ENCODE peak calls at places on chromosomes 7 and 10, in seven cellular contexts. J is CD4-positive, CD25-positive, alpha-beta regulatory T cell; P is HepG2; S is astrocyte; T is hepatocyte; H is lower lobe of right lung; Q is OCI-LY7. C is an unnamed sample.

GRCh38 chr7:96218844-96219243 is 103.1 kb downstream of the SLC25A13 start:
- DNase-seq in J (no peak), P (no peak), S (no peak), T (no peak), H (no peak), Q (no peak), C (no peak)

GRCh38 chr7:67843615-67844014 is 847.0 kb downstream of the TYW1 start:
- DNase-seq in J (no peak), P (no peak), S (no peak), T (no peak), H (no peak), Q (no peak), C (no peak)

GRCh38 chr10:80599424-80599847 is 61.7 kb downstream of the SH2D4B start:
- DNase-seq in J (no peak), P (peak), S (no peak), T (peak), H (peak), Q (peak), C (peak)

GRCh38 chr10:47340613-47341170 is 7.5 kb upstream of the RBP3 start:
- DNase-seq in J (peak), P (peak), S (no peak), T (peak), H (no peak), Q (peak), C (peak)

GRCh38 chr7:151278949-151279348 is 30.5 kb upstream of the SMARCD3 start:
- DNase-seq in J (no peak), P (no peak), S (no peak), T (no peak), H (no peak), Q (no peak), C (no peak)

GRCh38 chr10:29266641-29267040 is 22.2 kb upstream of the LYZL1 start:
- DNase-seq in J (no peak), P (no peak), S (peak), T (no peak), H (no peak), Q (no peak), C (no peak)

GRCh38 chr7:79988642-79989041 is 146.0 kb upstream of the GNAI1 start:
- DNase-seq in J (no peak), P (no peak), S (peak), T (no peak), H (no peak), Q (no peak), C (no peak)

GRCh38 chr7:92836489-92837213 is at the start of gene CDK6:
- DNase-seq in J (peak), P (peak), S (peak), T (peak), H (peak), Q (peak), C (peak)

GRCh38 chr7:35012155-35012554 is 25.1 kb downstream of the DPY19L1 start:
- DNase-seq in J (no peak), P (no peak), S (no peak), T (no peak), H (no peak), Q (no peak), C (peak)

GRCh38 chr10:129141492-129141891 is 325.5 kb upstream of the MGMT start:
- DNase-seq in J (no peak), P (no peak), S (no peak), T (no peak), H (no peak), Q (no peak), C (no peak)

DNA sequence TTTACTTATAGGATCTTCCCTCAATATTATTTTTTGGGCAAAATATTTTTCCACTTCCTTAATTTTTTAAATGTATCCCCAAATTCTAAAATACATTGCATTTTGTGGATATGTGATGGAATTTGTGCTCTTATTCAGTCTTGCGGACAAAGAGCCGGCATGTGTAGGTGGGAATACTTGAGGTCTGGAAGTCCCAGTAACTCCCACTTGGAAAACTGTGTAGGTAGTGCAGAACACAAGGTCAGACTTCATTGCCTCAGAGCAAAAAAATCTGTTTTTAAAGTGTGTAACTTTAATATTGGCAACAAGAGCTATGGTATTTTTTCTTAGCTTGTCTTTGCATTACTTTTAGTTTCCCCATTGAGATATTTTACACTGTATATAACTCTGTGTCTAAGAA is 68.5 kb upstream of the SEMA3A start:
- DNase-seq in J (no peak), P (no peak), S (peak), T (no peak), H (no peak), Q (no peak), C (no peak)
- H3K27ac ChIP-seq in J (no peak), P (no peak), S (no peak), T (no peak), H (no peak), Q (no peak), C (no peak)

DNA sequence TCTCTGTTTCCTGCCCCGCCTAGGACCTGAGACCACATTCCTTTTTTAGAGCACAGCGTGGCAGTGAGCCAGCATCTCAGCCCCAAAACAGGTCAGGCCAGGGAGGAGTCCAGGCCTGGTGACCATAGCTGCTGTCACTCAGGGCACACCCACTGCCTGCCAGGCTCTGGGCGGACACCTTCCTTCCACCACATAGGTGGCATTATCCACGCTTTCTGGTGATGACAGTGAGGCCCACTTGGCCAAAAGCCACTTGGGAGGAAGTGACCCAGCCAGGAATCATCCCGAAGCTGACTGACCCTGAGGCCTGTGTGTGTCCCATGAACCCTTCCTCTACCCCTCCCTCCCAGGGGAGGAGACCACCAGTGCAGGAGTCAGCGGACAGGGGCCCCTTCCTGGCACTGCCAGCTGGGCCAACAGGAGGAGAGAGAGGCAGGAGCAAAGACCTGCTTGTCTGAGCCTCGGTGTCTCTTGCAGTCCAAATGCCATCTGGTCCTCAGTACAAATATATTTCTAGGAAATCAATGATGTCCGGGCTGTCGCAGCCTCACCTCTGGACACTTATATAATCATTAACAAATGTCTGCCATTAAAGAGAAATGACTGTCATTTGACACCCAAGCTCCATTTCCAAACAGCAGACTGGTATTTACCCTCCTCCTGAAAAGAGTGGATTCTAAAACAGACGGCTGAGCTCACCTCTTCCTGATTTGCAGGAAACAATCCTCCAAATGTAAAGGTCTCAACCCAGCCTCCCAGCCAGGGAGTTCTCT is 63.0 kb downstream of the ABRAXAS2 start:
- DNase-seq in J (no peak), P (peak), S (no peak), T (peak), H (peak), Q (no peak), C (peak)
- H3K27ac ChIP-seq in J (no peak), P (no peak), S (no peak), T (no peak), H (no peak), Q (no peak), C (no peak)

GRCh38 chr10:119543814-119544642 is 1.5 kb upstream of the RGS10 start:
- DNase-seq in J (no peak), P (no peak), S (peak), T (no peak), H (no peak), Q (no peak), C (no peak)
- H3K27ac ChIP-seq in J (no peak), P (no peak), S (no peak), T (no peak), H (no peak), Q (no peak), C (no peak)

GRCh38 chr7:139650429-139651100 is 127.1 kb downstream of the CLEC2L start:
- DNase-seq in J (no peak), P (no peak), S (peak), T (no peak), H (no peak), Q (no peak), C (no peak)

GRCh38 chr7:139647085-139647484 is 123.6 kb downstream of the CLEC2L start:
- DNase-seq in J (no peak), P (no peak), S (peak), T (no peak), H (no peak), Q (no peak), C (no peak)

GRCh38 chr7:139647812-139648616 is 124.5 kb downstream of the CLEC2L start:
- DNase-seq in J (no peak), P (no peak), S (no peak), T (no peak), H (no peak), Q (no peak), C (no peak)

GRCh38 chr7:139648617-139648932 is 125.1 kb downstream of the CLEC2L start:
- DNase-seq in J (no peak), P (no peak), S (no peak), T (no peak), H (no peak), Q (no peak), C (no peak)

GRCh38 chr7:139648941-139649425 is 125.5 kb downstream of the CLEC2L start:
- DNase-seq in J (no peak), P (no peak), S (no peak), T (no peak), H (peak), Q (peak), C (no peak)
- H3K27ac ChIP-seq in J (no peak), P (peak), S (no peak), T (no peak), H (peak), Q (no peak), C (no peak)

GRCh38 chr10:126084369-126084768 is 188.0 kb downstream of the FANK1 start:
- DNase-seq in J (no peak), P (no peak), S (no peak), T (no peak), H (no peak), Q (no peak), C (no peak)

GRCh38 chr10:126080303-126080825 is 184.0 kb downstream of the FANK1 start:
- DNase-seq in J (no peak), P (no peak), S (peak), T (no peak), H (no peak), Q (no peak), C (no peak)

GRCh38 chr10:126075009-126075408 is 178.6 kb downstream of the FANK1 start:
- DNase-seq in J (no peak), P (no peak), S (peak), T (no peak), H (no peak), Q (no peak), C (no peak)

GRCh38 chr10:126082067-126082466 is 185.7 kb downstream of the FANK1 start:
- DNase-seq in J (no peak), P (no peak), S (peak), T (no peak), H (no peak), Q (no peak), C (no peak)

DNA sequence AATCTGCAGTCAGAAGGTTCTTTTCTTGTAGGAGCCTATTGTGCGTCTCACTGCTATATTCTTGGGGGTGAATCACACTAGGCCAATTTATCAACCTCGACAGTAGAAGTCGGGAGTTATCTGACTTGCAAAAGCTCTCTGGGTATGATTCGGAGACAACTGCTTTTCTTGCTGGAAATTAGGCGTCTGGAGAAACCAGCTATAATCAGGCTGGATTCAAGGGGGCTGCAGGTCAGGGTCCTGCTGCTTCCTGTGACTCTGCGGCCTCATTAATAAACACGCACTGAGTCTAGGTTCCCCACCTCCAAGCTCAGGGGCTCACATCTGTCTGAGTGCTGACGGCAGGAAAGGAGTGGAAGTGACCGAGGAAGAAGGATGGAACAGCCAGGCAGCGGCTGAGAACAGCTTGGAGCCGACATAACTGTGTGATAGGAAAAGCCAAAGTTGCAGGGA is 184.5 kb downstream of the FANK1 start:
- DNase-seq in J (no peak), P (no peak), S (peak), T (no peak), H (no peak), Q (no peak), C (no peak)
- H3K27ac ChIP-seq in J (no peak), P (no peak), S (peak), T (no peak), H (no peak), Q (no peak), C (no peak)

GRCh38 chr7:50226669-50227068 is 77.8 kb upstream of the IKZF1 start:
- DNase-seq in J (no peak), P (no peak), S (no peak), T (no peak), H (no peak), Q (no peak), C (no peak)
- H3K27ac ChIP-seq in J (peak), P (no peak), S (no peak), T (no peak), H (no peak), Q (no peak), C (no peak)

GRCh38 chr7:134957005-134957404 is 29.3 kb upstream of the AGBL3 start:
- DNase-seq in J (no peak), P (no peak), S (no peak), T (no peak), H (no peak), Q (no peak), C (no peak)

GRCh38 chr7:134963031-134963430 is 23.3 kb upstream of the AGBL3 start:
- DNase-seq in J (no peak), P (no peak), S (no peak), T (no peak), H (no peak), Q (no peak), C (no peak)

GRCh38 chr7:134962270-134962669 is 24.0 kb upstream of the AGBL3 start:
- DNase-seq in J (no peak), P (no peak), S (no peak), T (no peak), H (no peak), Q (no peak), C (no peak)

GRCh38 chr7:134954197-134955082 is 31.9 kb upstream of the AGBL3 start:
- DNase-seq in J (no peak), P (peak), S (no peak), T (peak), H (no peak), Q (peak), C (peak)

GRCh38 chr7:134959810-134960209 is 26.5 kb upstream of the AGBL3 start:
- DNase-seq in J (no peak), P (no peak), S (no peak), T (no peak), H (no peak), Q (no peak), C (no peak)
- H3K27ac ChIP-seq in J (no peak), P (no peak), S (no peak), T (no peak), H (no peak), Q (no peak), C (no peak)

DNA sequence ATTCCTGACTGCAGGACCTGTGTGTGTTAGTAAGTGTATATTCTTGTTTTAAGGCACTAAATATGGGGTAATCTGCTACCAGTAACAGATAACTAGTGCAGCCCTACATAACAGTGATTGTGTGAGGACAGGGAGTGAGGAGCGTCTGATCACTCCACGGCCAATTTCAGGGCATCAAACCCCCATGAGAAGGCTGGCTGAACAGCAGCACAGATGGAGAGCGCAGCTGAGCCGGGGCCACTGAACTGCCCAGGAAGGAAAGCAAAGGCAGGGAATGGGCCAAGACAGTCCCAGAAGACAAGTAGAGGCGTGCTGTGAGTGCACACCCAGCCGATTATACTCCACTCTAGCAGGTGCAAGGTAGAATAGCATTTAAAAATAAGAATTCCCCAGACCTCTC is 157.1 kb upstream of the CHST15 start:
- DNase-seq in J (no peak), P (no peak), S (no peak), T (no peak), H (peak), Q (no peak), C (no peak)
- H3K27ac ChIP-seq in J (no peak), P (no peak), S (no peak), T (no peak), H (no peak), Q (no peak), C (no peak)

GRCh38 chr7:15481127-15481526 is 80.7 kb downstream of the AGMO start:
- DNase-seq in J (no peak), P (no peak), S (no peak), T (no peak), H (no peak), Q (no peak), C (no peak)

GRCh38 chr7:15476101-15476918 is 85.5 kb downstream of the AGMO start:
- DNase-seq in J (no peak), P (no peak), S (no peak), T (no peak), H (no peak), Q (no peak), C (no peak)

DNA sequence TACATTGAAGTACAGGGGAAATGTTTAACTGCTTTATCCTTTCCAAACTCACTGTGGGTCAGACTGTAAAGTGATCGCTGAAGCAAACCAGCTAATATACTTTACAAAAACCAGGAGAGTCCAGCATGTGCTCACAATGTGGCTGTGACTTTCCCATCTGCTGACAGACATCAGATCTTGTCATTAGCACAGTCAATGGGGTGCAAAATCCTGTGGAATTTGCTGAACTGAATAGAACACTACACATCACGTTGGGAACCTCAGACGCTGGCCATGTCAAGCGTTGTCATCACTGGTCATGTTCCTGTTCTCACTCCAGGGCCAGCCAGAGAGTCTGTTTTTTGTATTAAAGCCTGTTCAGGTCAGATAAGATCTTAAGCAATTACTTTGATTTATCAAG is 83.4 kb downstream of the AGMO start:
- DNase-seq in J (no peak), P (no peak), S (no peak), T (no peak), H (no peak), Q (no peak), C (no peak)
- H3K27ac ChIP-seq in J (no peak), P (no peak), S (no peak), T (no peak), H (no peak), Q (no peak), C (no peak)

C was measured in small intestine.